ENCODE peak calls at places on chromosomes 2 and 18, in ten cellular contexts. C, A, H, W, M, E, F, G, L and Z are unnamed samples.

GRCh38 chr2:111701266-111701665 is 182.7 kb downstream of the ANAPC1 start:
- DNase-seq in C (no peak), G (peak; percentile 61), L (no peak), A (no peak), M (no peak), E (no peak), W (no peak), F (no peak), H (no peak), Z (no peak)

GRCh38 chr2:97761192-97761591 is 47.8 kb downstream of the ZAP70 start:
- DNase-seq in G (no peak), W (no peak), A (no peak), E (peak; percentile 58), M (peak; percentile 75), L (no peak), H (peak; percentile 45), F (no peak), C (peak; percentile 50), Z (no peak)

GRCh38 chr2:95007061-95007609 is 18.4 kb upstream of the MAL start:
- DNase-seq in H (no peak), A (no peak), C (no peak), G (no peak), E (no peak), F (no peak), L (no peak), M (peak; percentile 61), W (no peak), Z (no peak)

GRCh38 chr2:105747254-105747909 is 2.7 kb downstream of the NCK2 start:
- DNase-seq in E (no peak), H (no peak), C (no peak), F (no peak), G (peak; percentile 61), A (no peak), M (no peak), L (no peak), W (no peak), Z (no peak)

GRCh38 chr2:71048096-71048495 is 20.4 kb upstream of the NAGK start:
- DNase-seq in M (no peak), C (no peak), A (no peak), F (no peak), G (no peak), W (no peak), H (no peak), E (no peak), L (no peak), Z (no peak)

GRCh38 chr2:238640486-238640885 is 207.4 kb upstream of the TWIST2 start:
- DNase-seq in F (no peak), E (no peak), M (no peak), L (no peak), H (no peak), C (no peak), W (no peak), A (no peak), G (no peak), Z (no peak)

GRCh38 chr18:48941672-48942071 is 9.1 kb downstream of the SMAD7 start:
- DNase-seq in W (no peak), F (no peak), L (no peak), E (no peak), G (no peak), M (no peak), A (no peak), H (no peak), C (no peak), Z (no peak)

GRCh38 chr18:35432565-35433001 is 55.4 kb upstream of the ZNF396 start:
- DNase-seq in W (no peak), F (no peak), A (no peak), G (no peak), E (no peak), L (no peak), C (no peak), H (no peak), M (no peak), Z (no peak)

GRCh38 chr2:27075219-27075871 is 3.1 kb upstream of the EMILIN1 start:
- DNase-seq in G (no peak), L (no peak), A (peak; percentile 48), W (peak; percentile 81), C (peak; percentile 47), F (no peak), H (peak; percentile 61), E (peak; percentile 50), M (no peak), Z (peak; percentile 77)

GRCh38 chr18:49273201-49273880 is 187.1 kb downstream of the DYM start:
- DNase-seq in A (no peak), C (no peak), L (no peak), E (no peak), H (no peak), G (no peak), W (no peak), F (no peak), M (no peak), Z (no peak)

GRCh38 chr2:212928681-212929080 is 222.7 kb downstream of the IKZF2 start:
- DNase-seq in F (no peak), C (no peak), A (no peak), E (no peak), H (no peak), M (no peak), L (no peak), G (no peak), W (no peak), Z (no peak)

GRCh38 chr2:20617081-20617575 is 33.8 kb downstream of the HS1BP3 start:
- DNase-seq in A (peak; percentile 93), M (peak; percentile 94), E (no peak), G (no peak), W (no peak), C (no peak), H (peak; percentile 67), L (no peak), F (no peak), Z (peak; percentile 92)
- H3K4me1 ChIP-seq in A (peaks cover 100% of the 10 kb centered on the region), M (peaks cover 60% of the 10 kb centered on the region), E (no peaks in the 10 kb centered on the region), G (peaks cover 27% of the 10 kb centered on the region), W (peaks cover 6% of the 10 kb centered on the region), C (no peaks in the 10 kb centered on the region), H (peaks cover 75% of the 10 kb centered on the region), L (peaks cover 26% of the 10 kb centered on the region), F (peaks cover 67% of the 10 kb centered on the region), Z (peaks cover 98% of the 10 kb centered on the region)

GRCh38 chr18:8121942-8122480 is 487.2 kb upstream of the RAB12 start:
- DNase-seq in C (no peak), G (peak; percentile 70), A (no peak), W (no peak), F (no peak), L (no peak), E (no peak), H (no peak), M (no peak), Z (no peak)

GRCh38 chr18:8116346-8117007 is 492.8 kb upstream of the RAB12 start:
- DNase-seq in F (peak; percentile 25), C (no peak), G (peak; percentile 89), E (no peak), A (no peak), L (peak; percentile 51), H (no peak), W (no peak), M (no peak), Z (no peak)

GRCh38 chr18:8121091-8121490 is 488.1 kb upstream of the RAB12 start:
- DNase-seq in E (no peak), F (no peak), A (no peak), H (no peak), M (no peak), L (no peak), W (no peak), G (no peak), C (no peak), Z (no peak)

GRCh38 chr18:8114480-8114879 is 494.8 kb upstream of the RAB12 start:
- DNase-seq in M (no peak), E (no peak), F (no peak), G (no peak), L (no peak), W (no peak), H (no peak), C (no peak), A (no peak), Z (no peak)

DNA sequence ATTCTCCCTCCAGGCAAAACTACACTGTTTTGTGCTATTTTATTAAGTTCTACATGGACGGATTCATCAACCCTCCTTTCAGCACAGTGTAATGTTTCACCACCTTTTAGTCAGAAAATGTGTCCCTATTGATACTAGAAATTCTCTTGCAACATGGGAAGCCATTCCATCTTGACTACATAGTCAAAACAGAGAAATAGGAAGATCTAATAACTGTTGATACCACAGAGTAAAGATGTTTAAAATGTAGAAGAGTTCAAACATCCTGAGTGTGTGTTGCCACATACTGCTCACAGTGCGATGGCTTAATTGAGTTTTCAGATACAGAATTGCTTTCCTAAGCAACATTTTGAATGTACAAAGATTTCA is 492.2 kb upstream of the RAB12 start:
- DNase-seq in M (no peak), G (no peak), A (no peak), E (no peak), H (no peak), C (no peak), L (no peak), W (no peak), F (no peak), Z (no peak)
- H3K4me3 ChIP-seq in M (no peak overlapping the region), G (no peak overlapping the region), A (no peak overlapping the region), E (no peak overlapping the region), H (no peak overlapping the region), C (no peak overlapping the region), L (no peak overlapping the region), W (no peak overlapping the region), F (no peak overlapping the region), Z (no peak overlapping the region)

DNA sequence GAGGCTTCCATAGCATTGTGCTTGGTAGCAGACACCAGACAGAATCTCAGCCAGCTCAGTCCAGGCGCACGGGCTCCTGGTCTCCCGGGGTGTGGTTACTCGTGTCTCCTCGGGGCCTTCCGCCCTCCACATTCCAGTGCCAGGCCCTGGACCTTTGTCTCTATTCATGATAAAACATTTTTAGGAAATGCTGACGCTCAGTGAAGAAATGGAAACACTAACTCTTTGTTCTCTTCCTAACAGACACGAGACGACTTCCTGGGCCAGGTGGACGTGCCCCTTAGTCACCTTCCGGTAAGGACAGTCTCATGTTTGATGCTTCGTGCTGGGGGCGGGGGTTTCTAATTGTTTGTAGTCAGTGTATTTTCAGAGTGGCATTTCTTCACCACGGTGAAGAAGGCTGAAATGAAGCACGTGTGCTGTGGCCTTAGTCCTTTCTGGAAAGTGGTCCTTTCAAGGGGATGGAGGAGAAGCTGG is 271.8 kb downstream of the NEDD4L start:
- DNase-seq in G (peak; percentile 86), L (no peak), E (no peak), W (no peak), C (no peak), M (no peak), H (no peak), A (peak; percentile 41), F (peak; percentile 93), Z (peak; percentile 44)
- H3K4me1 ChIP-seq in G (peaks cover 47% of the 10 kb centered on the region), L (peaks cover 19% of the 10 kb centered on the region), E (peaks cover 32% of the 10 kb centered on the region), W (no peaks in the 10 kb centered on the region), C (peaks cover 25% of the 10 kb centered on the region), M (peaks cover 21% of the 10 kb centered on the region), H (peaks cover 47% of the 10 kb centered on the region), A (peaks cover 57% of the 10 kb centered on the region), F (peaks cover 80% of the 10 kb centered on the region), Z (peaks cover 28% of the 10 kb centered on the region)

DNA sequence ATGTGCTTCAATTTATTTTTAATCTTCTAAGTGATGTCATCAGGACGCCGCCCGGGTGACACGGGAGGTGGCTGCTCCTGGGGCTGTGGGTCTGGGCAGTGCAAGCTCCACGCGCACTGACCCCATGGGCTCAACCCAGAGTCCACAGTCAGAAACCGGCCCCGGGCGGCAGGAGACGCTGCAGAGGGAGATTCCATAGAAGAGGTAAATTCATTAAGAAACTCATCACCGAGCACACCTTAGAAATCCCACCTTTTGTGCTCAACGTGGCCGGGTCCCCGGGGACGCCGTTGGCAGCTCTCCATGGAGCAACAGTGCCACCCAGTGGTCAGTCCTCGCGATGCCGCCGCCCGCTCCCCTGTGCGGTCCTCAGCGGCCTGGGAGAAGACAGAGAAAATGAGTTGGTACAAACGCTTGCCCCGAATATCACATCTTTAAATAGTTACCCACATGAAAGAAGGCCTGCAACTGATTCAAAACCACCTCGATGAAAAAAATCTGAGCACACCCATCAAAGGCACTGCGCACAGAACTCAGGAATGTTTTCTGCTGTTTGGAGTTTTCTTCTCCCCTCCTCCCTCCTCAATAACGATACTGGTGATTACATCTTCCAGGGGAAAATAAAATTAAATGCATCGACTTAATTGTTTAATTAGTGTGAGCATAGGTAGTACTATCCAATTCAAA is 92.6 kb downstream of the CMPK2 start:
- DNase-seq in W (peak; percentile 78), L (peak; percentile 48), E (peak; percentile 47), A (peak; percentile 38), F (peak; percentile 21), M (peak; percentile 81), C (peak; percentile 60), G (peak; percentile 6), H (peak; percentile 66), Z (peak; percentile 41)
- H3K4me3 ChIP-seq in W (peak overlapping the region; percentile 54), L (no peak overlapping the region), E (no peak overlapping the region), A (peak overlapping the region; percentile 1), F (no peak overlapping the region), M (no peak overlapping the region), C (no peak overlapping the region), G (no peak overlapping the region), H (peak overlapping the region; percentile 24), Z (peak overlapping the region; percentile 31)